ENCODE peak calls at places on chromosomes 3 and 15, in eight cellular contexts. P is cardiac muscle cell, X is cardiac fibroblast, K is astrocyte of the spinal cord, F is Peyer's patch, V is foreskin fibroblast, E is tibial artery, Q is fibroblast of lung. B is an unnamed sample.

GRCh38 chr3:49422379-49423248 is at the start of gene AMT:
- DNase-seq in P (peak), X (no peak), K (peak), F (peak), V (no peak), E (no peak), Q (no peak), B (no peak)

GRCh38 chr3:49357466-49358216 is 512 bp downstream of the GPX1 start:
- DNase-seq in P (peak), X (peak), K (peak), F (peak), V (peak), E (peak), Q (peak), B (no peak)

GRCh38 chr15:74657846-74658245 is 38.0 kb downstream of the EDC3 start:
- DNase-seq in P (no peak), X (peak), K (no peak), F (no peak), V (peak), E (no peak), Q (peak), B (no peak)

GRCh38 chr3:48187579-48188265 is 495 bp downstream of the CDC25A start:
- DNase-seq in P (peak), X (no peak), K (no peak), F (peak), V (peak), E (peak), Q (peak), B (peak)

GRCh38 chr3:151109401-151109800 is 23.9 kb downstream of the MED12L start:
- DNase-seq in P (no peak), X (no peak), K (no peak), F (no peak), V (no peak), E (no peak), Q (no peak), B (no peak)

GRCh38 chr15:20106026-20106425 is 435.6 kb downstream of the GOLGA6L6 start:
- DNase-seq in P (no peak), X (no peak), K (no peak), F (peak), V (no peak), E (peak), Q (no peak), B (peak)

GRCh38 chr3:192545346-192545745 is 182.0 kb downstream of the FGF12 start:
- DNase-seq in P (no peak), X (no peak), K (no peak), F (no peak), V (no peak), E (no peak), Q (no peak), B (no peak)

GRCh38 chr15:62067448-62068044 is 769 bp downstream of the C2CD4A start:
- DNase-seq in P (peak), X (peak), K (no peak), F (peak), V (peak), E (no peak), Q (peak), B (no peak)

GRCh38 chr3:174821477-174821876 is 37.7 kb upstream of the NAALADL2 start:
- DNase-seq in P (no peak), X (peak), K (no peak), F (no peak), V (peak), E (no peak), Q (peak), B (no peak)

GRCh38 chr3:3847994-3848970 is 49.1 kb downstream of the LRRN1 start:
- DNase-seq in P (no peak), X (no peak), K (no peak), F (no peak), V (no peak), E (no peak), Q (no peak), B (no peak)

GRCh38 chr3:146781059-146781458 is 175.9 kb upstream of the PLSCR5 start:
- DNase-seq in P (no peak), X (peak), K (peak), F (no peak), V (no peak), E (no peak), Q (no peak), B (no peak)

GRCh38 chr3:19346734-19347133 is 198.4 kb downstream of the KCNH8 start:
- DNase-seq in P (no peak), X (no peak), K (no peak), F (no peak), V (no peak), E (no peak), Q (no peak), B (no peak)

GRCh38 chr15:57600197-57600596 is 8.5 kb downstream of the MYZAP start:
- DNase-seq in P (no peak), X (no peak), K (no peak), F (no peak), V (no peak), E (no peak), Q (no peak), B (peak)

DNA sequence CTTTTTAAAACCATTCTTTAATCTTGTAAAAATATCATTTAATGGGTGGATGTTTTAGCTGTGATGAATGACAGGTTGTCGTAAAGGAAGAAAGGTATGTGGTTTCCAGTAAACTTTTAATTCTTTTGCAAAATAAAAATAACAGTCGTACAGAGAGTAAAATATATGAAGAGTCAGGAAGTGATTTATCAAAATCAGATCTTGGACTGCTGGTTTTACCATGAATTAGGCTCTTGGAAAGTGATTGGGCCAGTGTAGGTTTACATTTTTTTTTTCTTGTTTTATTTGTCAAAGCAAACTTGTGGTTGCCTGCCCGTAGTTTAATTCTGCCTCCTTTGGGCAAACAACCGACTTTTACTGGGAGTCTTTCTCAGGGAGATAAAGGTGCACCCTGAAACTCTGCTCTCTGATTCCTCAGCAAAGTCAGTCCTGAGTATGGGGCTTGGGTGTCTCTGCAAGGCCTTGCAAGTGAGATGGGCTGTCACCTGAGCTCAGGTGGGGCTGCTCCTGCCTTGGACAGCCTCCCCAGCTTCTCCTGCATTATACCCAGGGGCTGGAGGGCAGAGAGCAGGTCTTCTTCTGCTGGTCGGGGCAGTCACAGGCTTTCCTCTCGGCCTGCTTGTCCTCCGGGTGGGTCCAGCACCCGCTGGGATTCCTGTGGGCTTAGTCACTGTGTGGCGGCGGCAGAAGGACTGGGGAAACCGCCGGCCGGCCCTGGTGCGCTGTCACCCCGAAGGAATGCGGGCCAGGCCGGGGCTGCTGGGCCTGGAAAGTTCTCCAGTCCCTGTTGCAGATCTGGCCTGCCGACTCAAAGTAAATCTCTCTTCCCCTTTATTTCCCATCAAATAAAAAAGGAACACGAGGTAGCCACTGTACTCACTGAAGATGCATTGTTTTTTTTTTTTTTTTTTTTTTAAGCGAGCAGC is 79.0 kb downstream of the IGF1R start:
- DNase-seq in P (peak), X (peak), K (peak), F (peak), V (peak), E (peak), Q (peak), B (peak)
- H3K4me3 ChIP-seq in P (no peak), X (no peak), K (no peak), F (no peak), V (peak), E (peak), Q (peak), B (peak)

GRCh38 chr3:17140670-17141505 is 256.1 kb downstream of the PLCL2 start:
- DNase-seq in P (no peak), X (peak), K (no peak), F (no peak), V (peak), E (peak), Q (peak), B (no peak)
- TF ChIP-seq CTCF in P (no peak), X (no peak), K (no peak), F (no peak), V (no peak), E (no peak), Q (no peak), B (no peak)

GRCh38 chr3:108287146-108287545 is 9.2 kb upstream of the HHLA2 start:
- DNase-seq in P (no peak), X (no peak), K (no peak), F (no peak), V (peak), E (no peak), Q (no peak), B (no peak)
- H3K4me3 ChIP-seq in P (no peak), X (no peak), K (no peak), F (no peak), V (no peak), E (no peak), Q (no peak), B (no peak)

DNA sequence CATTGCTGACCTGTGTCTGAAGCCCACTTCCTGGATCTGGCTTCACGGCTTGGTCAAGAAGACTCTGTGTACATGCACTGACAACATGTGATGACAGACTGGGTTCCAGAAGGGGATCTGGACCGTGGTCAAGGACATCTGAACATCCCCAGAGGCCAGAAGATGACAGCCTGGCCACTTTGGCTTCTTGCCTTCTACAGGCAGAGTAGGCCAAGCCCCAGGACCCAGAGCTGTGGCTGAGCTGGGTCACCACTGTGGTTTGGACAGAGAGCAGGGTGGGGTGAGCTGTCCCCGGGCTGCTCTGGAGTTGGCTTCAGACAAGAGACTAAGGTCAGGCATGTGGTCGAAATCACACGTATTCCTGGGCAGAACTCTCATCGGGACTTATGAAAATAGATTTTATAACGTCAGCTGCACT is 114.0 kb upstream of the FRMD4B start:
- DNase-seq in P (no peak), X (peak), K (peak), F (no peak), V (peak), E (peak), Q (no peak), B (no peak)
- TF ChIP-seq CTCF in P (no peak), X (no peak), K (no peak), F (no peak), V (no peak), E (no peak), Q (no peak), B (no peak)

GRCh38 chr3:16174976-16175901 is 759 bp downstream of the GALNT15 start:
- DNase-seq in P (no peak), X (no peak), K (no peak), F (no peak), V (no peak), E (no peak), Q (peak), B (no peak)
- H3K4me3 ChIP-seq in P (no peak), X (peak), K (peak), F (no peak), V (peak), E (peak), Q (no peak), B (no peak)

GRCh38 chr3:54986294-54986693 is 58.4 kb upstream of the LRTM1 start:
- DNase-seq in P (no peak), X (no peak), K (no peak), F (no peak), V (no peak), E (no peak), Q (no peak), B (no peak)

GRCh38 chr3:54988302-54989022 is 60.6 kb upstream of the LRTM1 start:
- DNase-seq in P (peak), X (peak), K (peak), F (no peak), V (peak), E (no peak), Q (peak), B (no peak)

GRCh38 chr3:54983266-54983910 is 55.5 kb upstream of the LRTM1 start:
- DNase-seq in P (no peak), X (no peak), K (no peak), F (no peak), V (peak), E (no peak), Q (no peak), B (no peak)

GRCh38 chr3:54989023-54989380 is 61.1 kb upstream of the LRTM1 start:
- DNase-seq in P (no peak), X (no peak), K (no peak), F (no peak), V (peak), E (no peak), Q (no peak), B (no peak)

DNA sequence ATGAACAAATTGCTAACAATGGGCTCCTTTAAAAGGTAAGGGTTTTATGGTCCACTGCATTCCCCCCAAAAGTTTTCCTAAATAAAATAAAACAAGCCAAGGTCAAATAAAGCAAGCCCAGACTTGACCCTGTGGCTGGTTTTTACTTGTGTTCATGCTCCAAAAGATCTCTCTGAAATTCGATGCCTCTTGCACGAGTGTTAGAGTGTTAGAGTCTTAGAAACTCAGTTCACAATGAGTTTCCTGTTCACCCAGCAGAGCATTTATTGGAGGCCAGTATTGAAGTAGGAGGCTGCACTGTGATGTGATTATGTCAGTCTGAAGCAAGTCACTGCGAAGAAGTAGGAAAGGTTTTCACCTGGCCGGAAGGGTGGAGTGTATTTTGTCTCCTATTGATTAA is 59.9 kb upstream of the LRTM1 start:
- DNase-seq in P (no peak), X (no peak), K (no peak), F (no peak), V (peak), E (no peak), Q (no peak), B (no peak)
- TF ChIP-seq CTCF in P (no peak), X (no peak), K (no peak), F (no peak), V (no peak), E (no peak), Q (no peak), B (no peak)

GRCh38 chr3:14448756-14449728 is 46.6 kb downstream of the SLC6A6 start:
- DNase-seq in P (no peak), X (no peak), K (no peak), F (no peak), V (no peak), E (no peak), Q (no peak), B (no peak)
- H3K4me3 ChIP-seq in P (no peak), X (no peak), K (no peak), F (no peak), V (no peak), E (no peak), Q (no peak), B (no peak)

GRCh38 chr3:149527531-149528343 is 53.2 kb downstream of the TM4SF4 start:
- DNase-seq in P (peak), X (peak), K (no peak), F (no peak), V (no peak), E (no peak), Q (no peak), B (no peak)
- TF ChIP-seq CTCF in P (peak), X (peak), K (peak), F (no peak), V (peak), E (peak), Q (peak), B (no peak)

GRCh38 chr15:92391640-92392039 is 2.0 kb upstream of the ST8SIA2 start:
- DNase-seq in P (no peak), X (peak), K (peak), F (no peak), V (no peak), E (no peak), Q (peak), B (peak)
- H3K4me3 ChIP-seq in P (no peak), X (no peak), K (no peak), F (no peak), V (no peak), E (no peak), Q (no peak), B (no peak)

GRCh38 chr3:66499881-66500574 is 794 bp downstream of the LRIG1 start:
- DNase-seq in P (peak), X (peak), K (no peak), F (peak), V (peak), E (peak), Q (peak), B (no peak)

GRCh38 chr3:66502267-66502874 is 1.5 kb upstream of the LRIG1 start:
- DNase-seq in P (no peak), X (no peak), K (no peak), F (no peak), V (no peak), E (no peak), Q (no peak), B (no peak)

GRCh38 chr3:66498718-66499611 is 1.9 kb downstream of the LRIG1 start:
- DNase-seq in P (no peak), X (peak), K (no peak), F (no peak), V (peak), E (peak), Q (peak), B (no peak)

GRCh38 chr3:66501483-66502266 is 853 bp upstream of the LRIG1 start:
- DNase-seq in P (no peak), X (no peak), K (no peak), F (no peak), V (no peak), E (no peak), Q (no peak), B (no peak)

GRCh38 chr3:66500575-66501482 is at the start of gene LRIG1:
- DNase-seq in P (peak), X (peak), K (peak), F (peak), V (peak), E (peak), Q (peak), B (peak)
- TF ChIP-seq CTCF in P (no peak), X (no peak), K (no peak), F (no peak), V (no peak), E (peak), Q (no peak), B (peak)

B was measured in LNCaP clone FGC.